ENCODE peak calls at places on chromosomes 6 and 20, in six cellular contexts. M is CD8-positive, alpha-beta T cell; H is kidney epithelial cell; K is tibial artery; X is RWPE2; A is heart right ventricle. T is an unnamed sample. For H3K36me3 and H3K27me3, the result is how much of the 10 kb centered on the place peaks cover.

GRCh38 chr6:167709196-167709595 is 117.5 kb upstream of the AFDN start:
- DNase-seq in M (no peak), H (no peak), K (no peak), X (no peak), A (no peak), T (no peak)

GRCh38 chr6:166301611-166302529 is 6.3 kb downstream of the PRR18 start:
- DNase-seq in M (no peak), H (no peak), K (no peak), X (no peak), A (no peak), T (no peak)

GRCh38 chr6:49806145-49806544 is 19.1 kb upstream of the PGK2 start:
- DNase-seq in M (no peak), H (no peak), K (peak), X (no peak), A (no peak), T (no peak)

GRCh38 chr6:131038612-131039344 is 24.3 kb downstream of the EPB41L2 start:
- DNase-seq in M (no peak), H (no peak), K (no peak), X (no peak), A (no peak), T (no peak)

GRCh38 chr20:32743237-32744112 is at the start of gene COMMD7:
- DNase-seq in M (peak), H (no peak), K (peak), X (peak), A (peak), T (no peak)

GRCh38 chr6:45423901-45424627 is 46.3 kb upstream of the SUPT3H start:
- DNase-seq in M (no peak), H (no peak), K (peak), X (no peak), A (peak), T (no peak)

GRCh38 chr20:15515706-15516105 is 1057.5 kb downstream of the KIF16B start:
- DNase-seq in M (no peak), H (no peak), K (no peak), X (no peak), A (no peak), T (no peak)

GRCh38 chr6:16969699-16970695 is 131.9 kb upstream of the STMND1 start:
- DNase-seq in M (no peak), H (no peak), K (no peak), X (no peak), A (no peak), T (no peak)

GRCh38 chr20:47365023-47365764 is 8.7 kb upstream of the ZMYND8 start:
- DNase-seq in M (no peak), H (no peak), K (no peak), X (no peak), A (no peak), T (no peak)

GRCh38 chr20:32580970-32581838 is 3.9 kb downstream of the NOL4L start:
- DNase-seq in M (peak), H (no peak), K (no peak), X (no peak), A (no peak), T (no peak)

GRCh38 chr6:157498817-157499216 is 117.8 kb downstream of the ZDHHC14 start:
- DNase-seq in M (no peak), H (no peak), K (no peak), X (no peak), A (no peak), T (no peak)

DNA sequence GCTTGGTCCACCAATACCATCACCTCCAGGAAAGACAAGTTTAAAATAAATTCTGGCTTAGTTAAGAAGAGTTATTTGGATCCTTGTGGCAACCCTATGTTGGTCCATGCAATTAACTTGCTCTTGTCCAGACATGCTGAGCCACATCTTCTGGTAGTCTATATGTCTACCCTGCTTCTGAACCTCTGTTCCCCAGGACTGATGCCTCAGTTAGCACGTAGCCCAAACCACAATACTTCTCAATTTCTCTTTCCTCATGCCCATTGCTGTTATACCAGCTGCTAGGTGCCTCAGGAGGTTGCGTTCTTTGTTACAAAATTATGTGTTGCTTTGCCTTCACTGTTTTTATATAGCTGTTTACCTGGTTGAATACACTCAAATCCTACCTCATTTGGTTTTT is 116.4 kb upstream of the KCNQ5 start:
- DNase-seq in M (no peak), H (no peak), K (no peak), X (no peak), A (no peak), T (no peak)
- H3K36me3 ChIP-seq in M (under half), H (under half), K (under half), X (under half), A (under half), T (under half)

GRCh38 chr6:161353208-161353613 is 79.3 kb upstream of the AGPAT4 start:
- DNase-seq in M (no peak), H (no peak), K (no peak), X (no peak), A (no peak), T (no peak)
- TF ChIP-seq CTCF in M (no peak), H (peak), K (no peak), X (peak), A (peak), T (no peak)

GRCh38 chr20:63417213-63418120 is 55.0 kb downstream of the KCNQ2 start:
- DNase-seq in M (no peak), H (no peak), K (no peak), X (peak), A (no peak), T (no peak)
- H3K27me3 ChIP-seq in M (under half), H (half or more), K (under half), X (half or more), A (half or more), T (under half)

GRCh38 chr20:60037120-60037499 is 78.9 kb downstream of the CDH26 start:
- DNase-seq in M (no peak), H (no peak), K (no peak), X (peak), A (no peak), T (no peak)
- H3K36me3 ChIP-seq in M (under half), H (under half), K (under half), X (under half), A (under half), T (under half)

GRCh38 chr20:43963872-43964791 is 49.5 kb downstream of the TOX2 start:
- DNase-seq in M (peak), H (no peak), K (peak), X (peak), A (peak), T (peak)
- TF ChIP-seq CTCF in M (no peak), H (no peak), K (no peak), X (no peak), A (no peak), T (no peak)

GRCh38 chr6:122801397-122801796 is 12.3 kb downstream of the SMPDL3A start:
- DNase-seq in M (no peak), H (no peak), K (no peak), X (no peak), A (no peak), T (no peak)
- H3K27me3 ChIP-seq in M (under half), H (under half), K (under half), X (under half), A (under half), T (under half)

GRCh38 chr6:110628330-110628729 is 151.9 kb upstream of the SLC22A16 start:
- DNase-seq in M (no peak), H (no peak), K (no peak), X (no peak), A (no peak), T (no peak)

GRCh38 chr6:110622912-110623578 is 146.6 kb upstream of the SLC22A16 start:
- DNase-seq in M (no peak), H (no peak), K (no peak), X (no peak), A (no peak), T (no peak)

GRCh38 chr6:110629153-110629552 is 152.7 kb upstream of the SLC22A16 start:
- DNase-seq in M (no peak), H (no peak), K (no peak), X (no peak), A (no peak), T (no peak)

GRCh38 chr6:110626442-110626841 is 150.0 kb upstream of the SLC22A16 start:
- DNase-seq in M (no peak), H (no peak), K (no peak), X (no peak), A (no peak), T (no peak)

DNA sequence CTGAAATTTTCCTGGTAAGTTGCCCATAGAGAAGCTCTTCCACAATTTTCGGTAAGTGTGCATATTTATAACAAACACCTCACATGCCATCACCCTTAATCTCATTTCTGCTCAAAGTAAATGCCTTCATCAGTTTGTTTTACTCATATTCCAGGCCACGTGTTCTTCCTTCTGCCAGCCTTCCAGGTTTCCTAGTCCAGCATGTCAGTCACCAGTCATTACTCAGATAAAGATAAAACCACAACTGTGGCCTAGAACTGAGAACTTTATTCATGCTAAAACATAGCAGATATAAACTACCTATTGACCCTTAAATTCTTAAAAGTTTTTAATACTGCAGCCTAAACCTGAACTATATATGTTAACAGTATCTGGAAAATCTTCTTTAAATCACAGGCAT is 149.5 kb upstream of the SLC22A16 start:
- DNase-seq in M (no peak), H (no peak), K (no peak), X (no peak), A (no peak), T (no peak)
- H3K36me3 ChIP-seq in M (under half), H (under half), K (under half), X (under half), A (under half), T (under half)